ENCODE peak calls at places on chromosome 4, in four cellular contexts. One of them, this sample, is unnamed.

GRCh38 chr4:53490965-53491622 is 100.2 kb downstream of the LNX1 start:
- DNase-seq in HL-60: peak; percentile 14
- DNase-seq in K562: peak; percentile 45
- DNase-seq in GM12878: no peak
- DNase-seq in this sample: no peak

GRCh38 chr4:85370400-85371032 is 104.4 kb upstream of the ARHGAP24 start:
- DNase-seq in HL-60: peak; percentile 26
- DNase-seq in K562: peak; percentile 51
- DNase-seq in GM12878: peak; percentile 11
- DNase-seq in this sample: no peak

GRCh38 chr4:42655921-42656735 is 777 bp downstream of the ATP8A1 start:
- DNase-seq in GM12878: no peak
- DNase-seq in K562: no peak
- DNase-seq in HL-60: peak; percentile 40
- DNase-seq in this sample: peak; percentile 23

GRCh38 chr4:17502764-17503163 is 9.1 kb downstream of the QDPR start:
- DNase-seq in HL-60: no peak
- DNase-seq in K562: no peak
- DNase-seq in GM12878: no peak
- DNase-seq in this sample: no peak

GRCh38 chr4:53094040-53094439 is 231.9 kb downstream of the RASL11B start:
- DNase-seq in HL-60: no peak
- DNase-seq in GM12878: no peak
- DNase-seq in K562: no peak
- DNase-seq in this sample: no peak

GRCh38 chr4:7638984-7639789 is 204.5 kb upstream of the PSAPL1 start:
- DNase-seq in GM12878: no peak
- DNase-seq in HL-60: peak; percentile 78
- DNase-seq in K562: no peak
- DNase-seq in this sample: no peak

GRCh38 chr4:75666299-75666698 is 6.9 kb downstream of the G3BP2 start:
- DNase-seq in K562: no peak
- DNase-seq in GM12878: no peak
- DNase-seq in HL-60: no peak
- DNase-seq in this sample: no peak

GRCh38 chr4:6306299-6306698 is 36.6 kb downstream of the WFS1 start:
- DNase-seq in GM12878: no peak
- DNase-seq in HL-60: no peak
- DNase-seq in K562: no peak
- DNase-seq in this sample: no peak

GRCh38 chr4:34939073-34939472 is 1305.2 kb downstream of the ARAP2 start:
- DNase-seq in HL-60: no peak
- DNase-seq in GM12878: no peak
- DNase-seq in K562: no peak
- DNase-seq in this sample: no peak

GRCh38 chr4:34932591-34932990 is 1311.7 kb downstream of the ARAP2 start:
- DNase-seq in K562: no peak
- DNase-seq in GM12878: no peak
- DNase-seq in HL-60: no peak
- DNase-seq in this sample: no peak

GRCh38 chr4:34935739-34936138 is 1308.6 kb downstream of the ARAP2 start:
- DNase-seq in GM12878: no peak
- DNase-seq in K562: no peak
- DNase-seq in HL-60: no peak
- DNase-seq in this sample: no peak
- TF ChIP-seq SPI1 in GM12878: no peak
- TF ChIP-seq SPI1 in K562: no peak
- TF ChIP-seq SPI1 in HL-60: no peak
- TF ChIP-seq SPI1 in this sample: no peak

DNA sequence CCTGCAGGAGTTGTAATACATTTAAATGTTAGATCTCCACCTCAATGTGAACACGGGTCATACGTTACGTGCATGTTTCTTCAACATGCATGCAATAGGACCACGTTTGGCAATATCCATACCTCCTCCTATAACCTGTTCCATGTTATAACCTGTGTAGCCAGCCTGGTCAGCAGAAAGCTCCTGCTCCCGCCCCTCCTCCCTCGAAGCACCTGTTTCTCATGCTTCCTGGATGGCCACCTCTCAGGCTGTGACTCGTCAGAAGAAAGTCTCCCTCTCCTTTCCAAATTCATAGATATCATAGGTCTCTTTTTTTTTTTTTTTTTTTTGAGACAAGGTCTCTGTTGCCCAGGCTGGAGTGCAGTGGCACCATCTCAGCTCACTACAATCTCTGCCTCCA is 96.5 kb downstream of the HMX1 start:
- DNase-seq in HL-60: no peak
- DNase-seq in K562: no peak
- DNase-seq in GM12878: no peak
- DNase-seq in this sample: no peak
- TF ChIP-seq SPI1 in HL-60: no peak
- TF ChIP-seq SPI1 in K562: no peak
- TF ChIP-seq SPI1 in GM12878: no peak
- TF ChIP-seq SPI1 in this sample: no peak

DNA sequence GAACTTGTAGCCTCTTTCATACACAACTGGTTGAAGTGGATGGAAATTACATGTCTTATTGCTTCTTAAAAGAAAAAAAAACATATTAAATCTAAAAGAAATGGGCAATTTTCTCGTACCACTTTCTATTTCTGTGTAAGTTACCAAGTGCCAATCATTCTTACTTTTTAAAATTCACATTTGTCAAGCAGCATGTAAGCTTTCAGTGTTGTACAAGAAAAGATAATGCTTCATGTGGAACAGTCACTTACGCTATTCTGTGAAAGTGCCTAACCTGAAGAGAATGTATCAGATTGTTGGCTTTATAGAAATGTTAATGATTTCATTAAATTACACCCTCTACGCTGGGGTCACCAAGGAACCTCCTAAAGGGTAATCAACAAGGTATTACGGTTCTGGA is 4.4 kb upstream of the DCTD start:
- DNase-seq in GM12878: no peak
- DNase-seq in HL-60: no peak
- DNase-seq in K562: no peak
- DNase-seq in this sample: no peak
- TF ChIP-seq SPI1 in GM12878: no peak
- TF ChIP-seq SPI1 in HL-60: no peak
- TF ChIP-seq SPI1 in K562: no peak
- TF ChIP-seq SPI1 in this sample: no peak

GRCh38 chr4:86449746-86450145 is 89.9 kb upstream of the MAPK10 start:
- DNase-seq in HL-60: no peak
- DNase-seq in K562: no peak
- DNase-seq in GM12878: no peak
- DNase-seq in this sample: no peak

GRCh38 chr4:86450189-86450588 is 90.3 kb upstream of the MAPK10 start:
- DNase-seq in HL-60: no peak
- DNase-seq in GM12878: no peak
- DNase-seq in K562: no peak
- DNase-seq in this sample: no peak

GRCh38 chr4:86450861-86451260 is 91.0 kb upstream of the MAPK10 start:
- DNase-seq in GM12878: no peak
- DNase-seq in HL-60: no peak
- DNase-seq in K562: no peak
- DNase-seq in this sample: no peak

GRCh38 chr4:86446996-86447395 is 87.1 kb upstream of the MAPK10 start:
- DNase-seq in K562: no peak
- DNase-seq in HL-60: no peak
- DNase-seq in GM12878: no peak
- DNase-seq in this sample: no peak

GRCh38 chr4:86448891-86449290 is 89.0 kb upstream of the MAPK10 start:
- DNase-seq in K562: no peak
- DNase-seq in GM12878: no peak
- DNase-seq in HL-60: no peak
- DNase-seq in this sample: no peak
- TF ChIP-seq SPI1 in K562: no peak
- TF ChIP-seq SPI1 in GM12878: no peak
- TF ChIP-seq SPI1 in HL-60: no peak
- TF ChIP-seq SPI1 in this sample: no peak

This sample was measured in GM12891.